ENCODE peak calls at places on chromosomes 1 and 21, in eight cellular contexts. K, R, A, O, Y, W, Z and T are unnamed samples.

GRCh38 chr1:145884675-145885074 is 991 bp downstream of the ANKRD35 start:
- DNase-seq in K (no peak), R (no peak), Y (no peak), O (no peak), Z (no peak), W (no peak), A (peak), T (no peak)

GRCh38 chr21:43923391-43923790 is 58.4 kb downstream of the AGPAT3 start:
- DNase-seq in Y (no peak), R (no peak), A (peak), Z (no peak), O (no peak), K (no peak), W (no peak), T (no peak)

GRCh38 chr1:167675440-167675839 is 45.4 kb downstream of the RCSD1 start:
- DNase-seq in O (no peak), Z (no peak), Y (no peak), R (no peak), W (no peak), A (no peak), K (no peak), T (no peak)

GRCh38 chr21:34582506-34583150 is 32.3 kb downstream of the RCAN1 start:
- DNase-seq in A (peak), Z (no peak), W (no peak), Y (no peak), O (no peak), R (no peak), K (peak), T (no peak)

GRCh38 chr21:42609806-42610205 is 43.6 kb upstream of the PDE9A start:
- DNase-seq in Z (peak), R (no peak), A (no peak), O (peak), K (no peak), W (peak), Y (no peak), T (no peak)

GRCh38 chr1:32997381-32997891 is 32.8 kb upstream of the RNF19B start:
- DNase-seq in K (no peak), O (no peak), A (peak), Y (no peak), Z (no peak), R (no peak), W (peak), T (no peak)

GRCh38 chr21:45525153-45525909 is 16.9 kb downstream of the SLC19A1 start:
- DNase-seq in R (no peak), W (no peak), K (no peak), Z (no peak), Y (no peak), O (no peak), A (no peak), T (no peak)

GRCh38 chr21:38380391-38381137 is 117.7 kb downstream of the ERG start:
- DNase-seq in O (no peak), K (no peak), R (no peak), W (no peak), Z (no peak), A (peak), Y (no peak), T (no peak)

GRCh38 chr1:4674117-4674516 is 19.7 kb downstream of the AJAP1 start:
- DNase-seq in O (no peak), R (no peak), W (no peak), Z (no peak), Y (no peak), A (no peak), K (no peak), T (no peak)

GRCh38 chr21:14771587-14771986 is 225.5 kb upstream of the SAMSN1 start:
- DNase-seq in Y (no peak), A (no peak), W (no peak), K (no peak), R (no peak), O (no peak), Z (no peak), T (no peak)

GRCh38 chr21:37244506-37245083 is 22.5 kb downstream of the VPS26C start:
- DNase-seq in Y (no peak), K (no peak), O (no peak), R (no peak), A (no peak), W (no peak), Z (no peak), T (no peak)

GRCh38 chr1:97174039-97174704 is 452.6 kb downstream of the PTBP2 start:
- DNase-seq in Z (no peak), A (peak), O (no peak), W (no peak), K (peak), Y (no peak), R (no peak), T (no peak)

GRCh38 chr1:244296447-244296846 is 155.3 kb downstream of the ADSS2 start:
- DNase-seq in W (no peak), K (no peak), Z (no peak), O (no peak), A (no peak), R (no peak), Y (no peak), T (no peak)

GRCh38 chr1:86616871-86617270 is 70.0 kb downstream of the CLCA4 start:
- DNase-seq in R (peak), A (no peak), O (no peak), K (no peak), Y (no peak), W (no peak), Z (no peak), T (peak)

GRCh38 chr1:47449702-47450552 is 12.1 kb downstream of the FOXD2 start:
- DNase-seq in W (no peak), Z (no peak), O (no peak), A (no peak), R (no peak), Y (no peak), K (no peak), T (no peak)

GRCh38 chr1:30680879-30681278 is 42.5 kb downstream of the MATN1 start:
- DNase-seq in K (no peak), R (no peak), A (no peak), Z (no peak), W (no peak), Y (no peak), O (no peak), T (no peak)

GRCh38 chr1:111193712-111194480 is 6.5 kb downstream of the DENND2D start:
- DNase-seq in O (no peak), R (no peak), A (peak), Z (no peak), W (no peak), K (no peak), Y (no peak), T (no peak)

GRCh38 chr1:115712911-115713609 is 55.5 kb downstream of the CASQ2 start:
- DNase-seq in W (no peak), K (no peak), R (no peak), Z (no peak), Y (no peak), O (no peak), A (no peak), T (no peak)

GRCh38 chr1:59433440-59433813 is 136.5 kb downstream of the FGGY start:
- DNase-seq in K (no peak), Y (no peak), O (no peak), R (no peak), A (peak), Z (no peak), W (peak), T (no peak)

GRCh38 chr1:43493661-43494450 is 36.8 kb upstream of the PTPRF start:
- DNase-seq in Y (no peak), O (no peak), A (peak), Z (no peak), K (no peak), R (no peak), W (no peak), T (no peak)

GRCh38 chr1:50735443-50735842 is 224.6 kb downstream of the FAF1 start:
- DNase-seq in Z (no peak), O (no peak), A (peak), R (peak), K (no peak), Y (no peak), W (peak), T (no peak)

GRCh38 chr21:32861871-32862270 is 90.3 kb upstream of the PAXBP1 start:
- DNase-seq in Z (no peak), O (no peak), W (no peak), R (no peak), A (no peak), Y (no peak), K (no peak), T (no peak)

GRCh38 chr1:28893403-28894102 is 20.8 kb upstream of the EPB41 start:
- DNase-seq in R (no peak), O (no peak), K (no peak), Y (no peak), A (peak), Z (no peak), W (no peak), T (no peak)

GRCh38 chr1:17621691-17622090 is 82.2 kb downstream of the ARHGEF10L start:
- DNase-seq in K (no peak), Y (no peak), R (no peak), W (no peak), A (no peak), Z (no peak), O (no peak), T (no peak)

GRCh38 chr1:207454046-207454964 is at the start of gene CR2:
- DNase-seq in A (peak), Z (peak), O (peak), Y (no peak), K (peak), R (peak), W (no peak), T (peak)

GRCh38 chr1:73998348-73998959 is 199.5 kb downstream of the LRRIQ3 start:
- DNase-seq in O (no peak), W (peak), Y (no peak), R (peak), Z (no peak), K (no peak), A (peak), T (no peak)

GRCh38 chr1:7491089-7491817 is 279.8 kb upstream of the VAMP3 start:
- DNase-seq in W (no peak), Z (no peak), O (no peak), K (no peak), A (no peak), R (peak), Y (no peak), T (no peak)

GRCh38 chr1:98467584-98467983 is 193.9 kb upstream of the SNX7 start:
- DNase-seq in O (no peak), K (no peak), Z (no peak), R (no peak), Y (no peak), W (no peak), A (no peak), T (no peak)

GRCh38 chr1:12047120-12047876 is 15.8 kb upstream of the TNFRSF8 start:
- DNase-seq in Z (no peak), R (no peak), O (no peak), W (no peak), K (no peak), A (no peak), Y (no peak), T (peak)

GRCh38 chr1:51433269-51433971 is 85.6 kb downstream of the EPS15 start:
- DNase-seq in W (no peak), O (no peak), Y (no peak), R (no peak), K (no peak), Z (no peak), A (peak), T (no peak)

GRCh38 chr1:172498858-172499257 is 34.1 kb upstream of the SUCO start:
- DNase-seq in A (no peak), K (peak), W (no peak), R (no peak), O (no peak), Z (no peak), Y (no peak), T (no peak)

GRCh38 chr1:109864960-109865611 is 45.6 kb upstream of the CSF1 start:
- DNase-seq in O (no peak), K (peak), A (peak), Z (no peak), R (no peak), Y (no peak), W (no peak), T (no peak)

GRCh38 chr1:114986286-114986685 is 43.3 kb upstream of the TSHB start:
- DNase-seq in O (no peak), Y (no peak), R (no peak), Z (no peak), A (no peak), W (no peak), K (no peak), T (no peak)

GRCh38 chr1:204093421-204093717 is 20.5 kb downstream of the SOX13 start:
- DNase-seq in Z (no peak), Y (no peak), O (no peak), R (peak), K (no peak), A (no peak), W (no peak), T (no peak)

GRCh38 chr1:89605692-89606091 is 27.2 kb upstream of the LRRC8C start:
- DNase-seq in K (no peak), O (no peak), Y (no peak), R (peak), W (peak), A (peak), Z (no peak), T (no peak)

GRCh38 chr1:99465176-99465900 is 180.6 kb upstream of the PALMD start:
- DNase-seq in W (peak), K (no peak), A (peak), Z (no peak), Y (no peak), O (no peak), R (peak), T (no peak)

GRCh38 chr21:38920631-38921398 is 115.1 kb downstream of the ETS2 start:
- DNase-seq in O (no peak), K (no peak), A (peak), Z (no peak), W (no peak), R (peak), Y (no peak), T (no peak)

GRCh38 chr21:35139382-35139715 is 90.2 kb upstream of the RUNX1 start:
- DNase-seq in Y (no peak), W (no peak), A (no peak), K (no peak), R (no peak), Z (no peak), O (no peak), T (no peak)

GRCh38 chr21:45622416-45623097 is 21.0 kb upstream of the PCBP3 start:
- DNase-seq in Y (no peak), W (no peak), O (no peak), Z (no peak), A (no peak), R (no peak), K (no peak), T (no peak)